ENCODE peak calls at places on chromosomes 2 and 18, in four cellular contexts. D, K, P and E are unnamed samples.

GRCh38 chr2:42755161-42755900 is 8.6 kb downstream of the OXER1 start:
- DNase-seq in K (peak; percentile 26), D (no peak), P (peak; percentile 72), E (no peak)

GRCh38 chr18:32730620-32731021 is 42.2 kb downstream of the KLHL14 start:
- DNase-seq in K (no peak), D (no peak), P (no peak), E (no peak)

GRCh38 chr2:174120346-174120745 is 128.0 kb downstream of the OLA1 start:
- DNase-seq in P (no peak), K (no peak), D (no peak), E (no peak)

GRCh38 chr2:98382086-98382485 is 35.8 kb downstream of the CNGA3 start:
- DNase-seq in D (no peak), P (no peak), K (no peak), E (no peak)

GRCh38 chr2:221097568-221097915 is 474.6 kb downstream of the EPHA4 start:
- DNase-seq in P (no peak), K (no peak), D (peak; percentile 6), E (no peak)

GRCh38 chr18:78580835-78581339 is 398.7 kb upstream of the SALL3 start:
- DNase-seq in K (no peak), D (no peak), P (no peak), E (no peak)

GRCh38 chr18:44411971-44412370 is 268.7 kb upstream of the SETBP1 start:
- DNase-seq in D (no peak), K (no peak), P (no peak), E (no peak)

GRCh38 chr2:224957540-224958465 is 84.5 kb downstream of the DOCK10 start:
- DNase-seq in D (no peak), K (no peak), P (no peak), E (no peak)

GRCh38 chr2:219308142-219309093 is 783 bp downstream of the PTPRN start:
- DNase-seq in D (peak; percentile 70), K (peak; percentile 63), P (peak; percentile 77), E (peak; percentile 61)

GRCh38 chr18:498901-499300 is 1.6 kb downstream of the COLEC12 start:
- DNase-seq in P (no peak), D (no peak), K (no peak), E (no peak)

DNA sequence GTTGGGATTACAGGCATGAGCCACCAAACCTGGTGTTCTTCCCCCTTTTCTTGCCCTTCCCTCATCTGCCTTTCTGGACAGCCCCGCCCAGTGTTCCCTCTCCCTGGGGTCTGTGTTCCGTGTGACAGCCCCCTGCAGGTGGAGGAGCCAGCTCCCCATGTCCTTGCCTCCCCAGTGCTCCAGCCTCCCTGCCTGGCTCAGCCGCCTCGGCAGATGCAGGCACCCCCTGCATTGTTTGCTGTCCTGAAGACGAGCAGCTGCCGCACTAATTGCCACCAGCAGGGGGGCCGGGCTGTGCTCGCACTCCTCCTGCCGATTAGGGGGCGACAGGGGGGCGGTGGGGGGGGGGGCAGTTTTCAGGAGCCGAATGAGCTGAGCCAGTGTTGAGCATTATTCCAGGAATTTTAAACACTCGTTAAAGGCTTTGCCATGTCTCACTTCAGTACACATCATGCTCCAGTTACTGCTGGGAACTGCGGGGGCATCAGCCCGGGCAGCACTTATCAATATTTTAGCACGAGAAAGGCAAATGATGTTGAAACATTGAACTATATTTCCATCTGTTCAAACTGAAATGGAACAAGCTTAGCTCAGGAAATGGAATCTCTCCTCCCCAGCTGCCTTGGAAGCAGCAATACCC is 23.3 kb downstream of the SIX3 start:
- DNase-seq in P (no peak), D (no peak), K (no peak), E (no peak)
- TF ChIP-seq CTCF in P (no peak), D (no peak), K (peak; percentile 31), E (no peak)

DNA sequence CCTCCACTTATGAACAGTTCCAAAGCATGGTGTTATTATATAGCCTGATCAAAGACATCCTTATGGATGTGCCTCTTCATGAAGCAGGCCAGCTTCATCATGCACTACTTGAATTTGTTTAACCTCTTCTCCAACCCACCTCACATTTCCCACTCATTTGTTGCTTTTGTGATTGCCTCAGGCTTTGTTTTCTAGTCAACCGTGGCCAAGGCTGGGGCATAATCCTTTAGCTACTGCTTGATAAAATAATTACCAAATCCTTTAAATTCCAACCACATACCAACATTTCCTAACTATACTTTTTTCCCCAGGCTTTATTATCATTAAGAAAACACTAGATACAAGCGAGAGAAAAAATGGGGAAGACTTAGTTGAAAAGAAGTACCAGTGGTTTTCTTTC is 39.6 kb upstream of the SCN1A start:
- DNase-seq in D (peak; percentile 61), P (no peak), K (peak; percentile 54), E (no peak)
- TF ChIP-seq CTCF in D (no peak), P (no peak), K (no peak), E (no peak)

GRCh38 chr2:209459359-209459758 is 35.5 kb downstream of the MAP2 start:
- DNase-seq in P (no peak), D (no peak), K (no peak), E (no peak)

GRCh38 chr2:209463835-209464234 is 40.0 kb downstream of the MAP2 start:
- DNase-seq in K (no peak), D (no peak), P (no peak), E (no peak)

GRCh38 chr2:209460151-209460761 is 36.4 kb downstream of the MAP2 start:
- DNase-seq in D (no peak), P (no peak), K (no peak), E (no peak)

GRCh38 chr2:209458018-209458979 is 34.5 kb downstream of the MAP2 start:
- DNase-seq in P (no peak), K (peak; percentile 17), D (no peak), E (no peak)

DNA sequence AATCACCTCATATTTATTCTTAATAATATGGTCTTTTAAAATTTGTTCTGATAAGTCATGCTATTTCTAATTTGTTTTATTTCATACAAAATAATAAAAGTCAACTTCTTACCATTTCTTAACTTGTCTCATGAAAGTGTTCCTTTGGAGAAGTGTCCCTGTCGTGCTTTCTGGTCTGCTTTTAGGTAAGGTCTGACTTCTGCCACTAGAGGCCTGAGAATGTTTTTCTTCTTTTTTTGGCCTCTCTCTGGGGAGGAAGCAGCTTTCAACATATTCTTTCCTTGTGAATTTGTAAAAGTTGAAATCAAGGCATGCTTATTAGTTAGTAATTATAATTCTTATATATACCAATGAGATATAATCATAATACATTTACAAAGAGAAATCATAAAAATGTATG is 39.4 kb downstream of the MAP2 start:
- DNase-seq in K (peak; percentile 37), P (no peak), D (no peak), E (no peak)
- TF ChIP-seq CTCF in K (peak; percentile 50), P (no peak), D (peak; percentile 45), E (no peak)

GRCh38 chr2:114001936-114002335 is 112.0 kb downstream of the ACTR3 start:
- DNase-seq in K (no peak), P (no peak), D (no peak), E (no peak)

GRCh38 chr2:114001152-114001551 is 111.3 kb downstream of the ACTR3 start:
- DNase-seq in D (no peak), K (no peak), P (no peak), E (no peak)

GRCh38 chr2:113992090-113992489 is 102.2 kb downstream of the ACTR3 start:
- DNase-seq in P (no peak), D (peak; percentile 18), K (no peak), E (no peak)

GRCh38 chr2:113996826-113997599 is 107.1 kb downstream of the ACTR3 start:
- DNase-seq in P (no peak), D (no peak), K (no peak), E (no peak)
- TF ChIP-seq CTCF in P (no peak), D (no peak), K (no peak), E (no peak)

GRCh38 chr2:77087987-77088414 is 434.2 kb downstream of the LRRTM4 start:
- DNase-seq in P (no peak), D (no peak), K (no peak), E (no peak)

GRCh38 chr2:77081597-77081996 is 440.6 kb downstream of the LRRTM4 start:
- DNase-seq in D (no peak), P (no peak), K (no peak), E (no peak)

DNA sequence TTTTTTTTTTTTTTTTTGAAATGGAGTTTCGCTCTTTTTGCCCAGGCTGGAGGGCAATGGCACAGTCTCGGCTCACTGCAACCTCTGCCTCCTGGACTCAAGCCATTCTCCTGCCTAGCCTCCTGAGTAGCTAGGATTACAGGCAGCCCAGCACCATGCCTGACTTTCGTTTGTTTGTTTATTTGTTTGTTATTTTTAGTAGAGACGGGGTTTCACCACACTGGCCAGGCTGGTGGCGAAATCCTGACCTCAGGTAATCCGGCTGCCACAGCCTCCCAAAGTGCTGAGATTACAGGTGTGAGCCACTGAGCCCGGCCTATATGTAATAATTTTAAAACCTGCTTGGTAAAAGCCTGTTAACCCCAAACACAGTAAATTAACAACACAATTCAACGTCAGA is 435.7 kb downstream of the LRRTM4 start:
- DNase-seq in K (no peak), P (no peak), D (no peak), E (no peak)
- TF ChIP-seq CTCF in K (no peak), P (no peak), D (no peak), E (no peak)

GRCh38 chr18:58321986-58322385 is 278.0 kb downstream of the NEDD4L start:
- DNase-seq in D (peak; percentile 77), P (peak; percentile 62), K (peak; percentile 77), E (no peak)
- TF ChIP-seq CTCF in D (peak; percentile 63), P (peak; percentile 30), K (peak; percentile 51), E (no peak)

GRCh38 chr18:49025767-49026500 is 75.2 kb upstream of the SMAD7 start:
- DNase-seq in K (no peak), P (no peak), D (no peak), E (no peak)
- TF ChIP-seq CTCF in K (no peak), P (no peak), D (no peak), E (no peak)